ENCODE peak calls at places on chromosomes 13 and 19, in six cellular contexts. P is IMR-90, R is mesenchymal stem cell, F is neuronal stem cell, H is H9, S is trophoblast cell. J is an unnamed sample.

GRCh38 chr13:25422153-25422552 is 50.4 kb downstream of the ATP8A2 start:
- DNase-seq in P (no peak), H (no peak), F (no peak), R (no peak), S (no peak), J (no peak)

GRCh38 chr19:39407644-39408391 is 1.2 kb downstream of the ZFP36 start:
- DNase-seq in H (no peak), P (no peak), R (peak), F (no peak), S (no peak), J (no peak)

GRCh38 chr13:31236211-31236786 is 36.5 kb downstream of the B3GLCT start:
- DNase-seq in S (peak), F (peak), H (no peak), P (peak), R (peak), J (peak)

GRCh38 chr19:13619203-13619632 is 112.9 kb upstream of the CACNA1A start:
- DNase-seq in H (no peak), F (no peak), P (peak), S (no peak), R (no peak), J (no peak)

GRCh38 chr13:113582841-113583631 is 1.5 kb upstream of the TFDP1 start:
- DNase-seq in H (peak), R (no peak), S (no peak), P (no peak), F (no peak), J (no peak)

GRCh38 chr19:47430041-47430802 is 10.9 kb upstream of the MEIS3 start:
- DNase-seq in F (no peak), S (no peak), H (peak), P (peak), R (peak), J (peak)

GRCh38 chr19:33826521-33826920 is 29.9 kb downstream of the KCTD15 start:
- DNase-seq in P (no peak), H (no peak), R (no peak), F (no peak), S (no peak), J (no peak)

GRCh38 chr13:70408865-70409264 is 300.6 kb upstream of the KLHL1 start:
- DNase-seq in S (no peak), F (no peak), R (peak), P (no peak), H (no peak), J (no peak)

GRCh38 chr19:38165335-38165734 is 58.7 kb downstream of the DPF1 start:
- DNase-seq in F (no peak), S (no peak), H (no peak), R (no peak), P (no peak), J (no peak)

GRCh38 chr13:44136693-44137268 is 236.8 kb upstream of the SERP2 start:
- DNase-seq in R (no peak), H (no peak), F (no peak), S (no peak), P (no peak), J (no peak)

GRCh38 chr13:29204651-29205050 is 384.5 kb downstream of the MTUS2 start:
- DNase-seq in F (no peak), P (no peak), H (no peak), S (no peak), R (no peak), J (no peak)

GRCh38 chr13:71255633-71256032 is 611.4 kb downstream of the DACH1 start:
- DNase-seq in R (no peak), S (no peak), F (no peak), H (no peak), P (no peak), J (no peak)

GRCh38 chr13:49890376-49890775 is 45.8 kb downstream of the SPRYD7 start:
- DNase-seq in P (no peak), S (no peak), H (peak), F (no peak), R (no peak), J (no peak)

GRCh38 chr13:97250560-97250959 is 28.4 kb downstream of the MBNL2 start:
- DNase-seq in H (no peak), P (no peak), S (no peak), F (no peak), R (no peak), J (no peak)

GRCh38 chr13:36475468-36475867 is 43.2 kb downstream of the CCNA1 start:
- DNase-seq in H (peak), R (no peak), P (no peak), S (no peak), F (no peak), J (peak)

GRCh38 chr13:109778102-109778542 is 8.3 kb downstream of the IRS2 start:
- DNase-seq in H (no peak), S (no peak), P (peak), F (no peak), R (peak), J (peak)

GRCh38 chr13:66665991-66666390 is 564.1 kb downstream of the PCDH9 start:
- DNase-seq in S (no peak), R (peak), F (peak), H (peak), P (peak), J (peak)

GRCh38 chr13:94168784-94169512 is 310.5 kb downstream of the DCT start:
- DNase-seq in P (peak), R (no peak), S (no peak), F (no peak), H (no peak), J (no peak)

GRCh38 chr19:4482721-4483120 is 10.6 kb downstream of the HDGFL2 start:
- DNase-seq in P (no peak), R (no peak), S (no peak), F (no peak), H (peak), J (no peak)

GRCh38 chr19:52227196-52227940 is 37.5 kb downstream of the PPP2R1A start:
- DNase-seq in H (no peak), S (peak), F (no peak), P (no peak), R (no peak), J (no peak)

GRCh38 chr13:37656247-37656940 is 57.8 kb upstream of the POSTN start:
- DNase-seq in R (peak), P (peak), S (peak), H (no peak), F (no peak), J (peak)

GRCh38 chr13:72137782-72138181 is 270.8 kb upstream of the DACH1 start:
- DNase-seq in P (no peak), S (no peak), H (no peak), R (no peak), F (no peak), J (no peak)

GRCh38 chr13:73995752-73996151 is 138.5 kb downstream of the KLF12 start:
- DNase-seq in P (no peak), H (no peak), R (no peak), S (no peak), F (no peak), J (no peak)

GRCh38 chr19:4754248-4754647 is 30.6 kb upstream of the DPP9 start:
- DNase-seq in P (peak), H (no peak), R (peak), F (no peak), S (no peak), J (peak)

GRCh38 chr19:10961073-10961762 is 388 bp downstream of the SMARCA4 start:
- DNase-seq in S (no peak), P (no peak), F (peak), H (peak), R (no peak), J (peak)

GRCh38 chr19:46426506-46427162 is 2.1 kb downstream of the PNMA8C start:
- DNase-seq in R (peak), S (peak), F (peak), P (peak), H (peak), J (peak)

GRCh38 chr19:7673995-7674667 is 2.8 kb upstream of the MCEMP1 start:
- DNase-seq in H (peak), P (peak), R (peak), F (no peak), S (peak), J (peak)

GRCh38 chr13:30615851-30616311 is 1.8 kb upstream of the USPL1 start:
- DNase-seq in R (peak), F (no peak), H (no peak), S (no peak), P (peak), J (no peak)

GRCh38 chr13:54890976-54891375 is 1862.4 kb downstream of the OLFM4 start:
- DNase-seq in F (no peak), S (peak), R (no peak), H (no peak), P (no peak), J (peak)

GRCh38 chr19:51128227-51128626 is 3.5 kb downstream of the SIGLEC9 start:
- DNase-seq in R (no peak), S (no peak), H (no peak), F (no peak), P (no peak), J (no peak)

GRCh38 chr19:44824758-44825157 is 15.9 kb downstream of the BCAM start:
- DNase-seq in F (no peak), S (no peak), H (no peak), P (no peak), R (no peak), J (no peak)

GRCh38 chr13:77230560-77230959 is 96.3 kb downstream of the MYCBP2 start:
- DNase-seq in S (no peak), H (no peak), F (no peak), P (no peak), R (no peak), J (peak)

GRCh38 chr13:22461854-22462565 is 718.8 kb upstream of the SGCG start:
- DNase-seq in R (peak), F (no peak), P (no peak), H (no peak), S (no peak), J (no peak)

GRCh38 chr19:9937001-9937411 is 691 bp upstream of the OLFM2 start:
- DNase-seq in F (no peak), S (no peak), H (peak), P (no peak), R (no peak), J (no peak)
- H2BK120ac ChIP-seq in F (no peak), S (no peak), H (no peak), P (no peak), R (no peak), J (no peak)

GRCh38 chr13:23466144-23467002 is 32.9 kb upstream of the SACS start:
- DNase-seq in S (peak), R (peak), H (peak), P (peak), F (peak), J (peak)
- H2BK120ac ChIP-seq in S (peak), R (peak), H (no peak), P (peak), F (no peak), J (no peak)

GRCh38 chr13:111666377-111666776 is 345.9 kb downstream of the TEX29 start:
- DNase-seq in R (no peak), F (no peak), S (no peak), P (no peak), H (peak), J (no peak)
- H2BK120ac ChIP-seq in R (no peak), F (no peak), S (no peak), P (no peak), H (no peak), J (no peak)

DNA sequence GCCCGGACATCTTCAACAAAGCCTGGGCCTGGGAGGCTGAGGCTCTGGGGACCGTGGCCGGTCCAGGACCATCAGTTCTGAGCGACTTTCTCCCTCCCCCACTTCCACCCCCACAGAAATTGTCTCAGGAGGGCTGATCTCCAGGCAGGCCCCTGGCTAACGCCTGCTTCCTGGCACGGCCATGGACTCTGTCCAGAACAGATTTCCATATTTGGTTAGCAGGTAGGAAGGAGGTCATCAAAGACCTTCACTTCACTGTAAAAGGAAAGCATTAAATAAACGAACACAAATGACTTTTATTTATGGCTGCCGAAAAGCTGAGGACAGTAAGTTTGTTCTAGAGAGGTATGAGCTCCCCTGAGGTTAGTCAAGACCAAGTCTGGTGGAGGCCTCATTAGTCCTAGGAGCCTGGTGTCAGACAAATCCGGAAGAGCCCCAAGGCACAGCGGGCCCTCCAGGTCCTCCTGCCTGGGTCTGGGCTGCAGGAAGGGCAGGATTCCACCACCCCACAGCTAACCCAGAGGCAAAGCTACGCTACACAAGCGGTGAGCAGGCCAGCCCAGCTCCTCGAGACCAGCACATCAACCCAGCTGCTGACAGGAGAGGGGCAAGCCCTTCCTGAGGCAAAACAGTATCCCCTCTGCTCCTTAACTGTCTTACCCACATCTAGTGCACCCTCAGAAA is 4.6 kb upstream of the PLPP2 start:
- DNase-seq in S (peak), P (no peak), H (no peak), F (no peak), R (no peak), J (peak)
- H2BK120ac ChIP-seq in S (peak), P (no peak), H (no peak), F (no peak), R (no peak), J (no peak)

J was measured in mesendoderm.